ENCODE peak calls at places on chromosomes 13 and 19, in six cellular contexts. Z is K562, T is AG09309, F is neural progenitor cell, O is fibroblast of pulmonary artery, C is astrocyte of the cerebellum. D is an unnamed sample.

GRCh38 chr13:38386421-38386820 is 36.8 kb downstream of the UFM1 start:
- DNase-seq in F (no peak), T (no peak), Z (no peak), O (peak; percentile 47), C (no peak), D (no peak)

GRCh38 chr13:41019027-41019487 is at the start of gene ELF1:
- DNase-seq in F (no peak), C (peak; percentile 9), T (no peak), O (peak; percentile 59), Z (peak; percentile 84), D (peak; percentile 51)

GRCh38 chr19:38898788-38899446 is 501 bp downstream of the SIRT2 start:
- DNase-seq in F (peak; percentile 31), T (no peak), O (peak; percentile 24), C (no peak), Z (no peak), D (no peak)

GRCh38 chr19:58406818-58407657 is 1.4 kb upstream of the ZNF584 start:
- DNase-seq in F (peak; percentile 45), Z (peak; percentile 64), O (no peak), C (no peak), T (no peak), D (no peak)

GRCh38 chr19:17933414-17934129 is 757 bp downstream of the CCDC124 start:
- DNase-seq in Z (no peak), C (no peak), O (peak; percentile 23), T (no peak), F (no peak), D (no peak)

GRCh38 chr13:40440990-40441820 is 225.2 kb downstream of the FOXO1 start:
- DNase-seq in T (no peak), Z (no peak), F (no peak), O (peak; percentile 45), C (peak; percentile 8), D (no peak)

GRCh38 chr13:100848304-100848703 is 173.7 kb upstream of the TMTC4 start:
- DNase-seq in F (peak; percentile 16), C (no peak), T (no peak), O (no peak), Z (no peak), D (no peak)

GRCh38 chr13:80553041-80553440 is 212.1 kb upstream of the SPRY2 start:
- DNase-seq in T (no peak), O (no peak), F (no peak), C (no peak), Z (peak; percentile 9), D (no peak)

DNA sequence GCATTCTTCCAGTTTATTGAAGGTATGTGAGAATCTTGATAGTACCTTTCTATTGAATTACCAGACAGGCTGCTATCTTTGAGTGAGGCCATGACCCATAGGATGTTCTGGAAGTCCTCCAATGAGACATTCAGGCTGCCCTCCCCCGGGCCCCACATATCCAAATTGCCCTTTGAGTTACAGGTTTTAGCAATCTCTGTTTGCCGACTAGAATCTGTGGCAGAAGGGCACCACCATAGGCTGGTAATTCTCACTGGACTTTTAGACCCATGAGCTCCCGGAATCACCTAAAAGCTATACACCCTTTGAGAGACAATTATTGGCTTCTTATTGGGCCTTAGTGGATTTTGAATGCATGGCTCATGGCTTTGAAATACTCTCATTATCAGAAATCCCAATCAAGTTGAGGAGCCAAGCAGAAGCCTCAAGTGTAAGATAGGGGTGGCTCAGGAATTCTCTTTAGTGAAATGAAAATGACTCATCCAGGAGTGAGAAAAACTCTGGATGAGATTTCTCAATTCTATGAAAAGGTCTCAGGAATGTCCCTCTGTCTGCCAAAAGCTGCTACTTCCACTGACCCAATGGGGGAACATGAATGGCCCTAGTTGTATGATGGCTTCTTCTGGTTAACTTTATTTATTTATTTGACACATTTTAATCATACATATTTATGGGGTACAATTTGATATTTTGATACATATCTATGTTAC is 172.1 kb upstream of the CSNK1A1L start:
- DNase-seq in C (no peak), O (peak; percentile 68), F (no peak), T (peak; percentile 31), Z (no peak), D (no peak)
- TF ChIP-seq CTCF in C (no peak), O (peak; percentile 12), F (no peak), T (no peak), Z (no peak), D (no peak)

GRCh38 chr13:91817250-91817649 is 418.8 kb downstream of the GPC5 start:
- DNase-seq in Z (peak; percentile 38), T (no peak), C (no peak), O (peak; percentile 49), F (no peak), D (no peak)
- H3K4me3 ChIP-seq in Z (no peak overlapping the region), T (no peak overlapping the region), C (no peak overlapping the region), O (no peak overlapping the region), F (no peak overlapping the region), D (no peak overlapping the region)

GRCh38 chr13:21240586-21240985 is 64.1 kb downstream of the MRPL57 start:
- DNase-seq in C (no peak), O (peak; percentile 51), F (no peak), Z (no peak), T (peak; percentile 48), D (peak; percentile 78)
- TF ChIP-seq CTCF in C (no peak), O (no peak), F (no peak), Z (no peak), T (no peak), D (no peak)

DNA sequence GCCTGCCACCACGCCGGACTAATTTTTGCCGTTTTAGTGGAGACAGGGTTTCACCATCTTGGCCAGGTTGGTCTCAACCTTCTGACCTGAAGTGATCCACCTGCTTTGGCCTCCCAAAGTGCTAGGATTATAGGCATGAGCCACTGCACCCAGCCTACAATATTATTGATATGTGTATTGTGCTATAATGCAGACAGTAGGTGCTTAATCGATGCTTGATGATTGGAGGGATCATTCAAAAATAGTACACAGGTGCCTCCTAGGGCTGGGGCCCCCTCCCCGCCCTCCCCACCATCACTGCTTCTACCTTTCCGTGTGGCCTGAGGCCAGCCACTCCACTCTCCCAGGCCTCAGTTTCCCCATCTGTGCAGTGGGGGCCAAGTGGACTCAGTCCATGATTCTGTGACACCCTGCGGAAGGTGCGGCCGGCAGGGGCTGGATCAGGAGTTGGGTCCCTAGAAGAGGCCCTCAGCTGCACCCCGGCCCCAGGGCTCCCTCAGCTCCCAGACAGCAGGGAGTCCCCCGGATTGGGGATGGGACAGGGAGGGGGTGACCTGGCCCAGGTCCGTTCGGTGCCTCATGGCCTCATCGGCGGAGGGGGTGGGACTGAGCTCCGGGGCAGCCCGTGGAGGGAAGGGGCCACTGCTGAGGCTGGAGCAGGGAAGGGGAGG is 1.4 kb downstream of the ADAMTSL5 start:
- DNase-seq in F (no peak), T (no peak), Z (no peak), O (no peak), C (no peak), D (no peak)
- H3K4me3 ChIP-seq in F (no peak overlapping the region), T (no peak overlapping the region), Z (no peak overlapping the region), O (no peak overlapping the region), C (no peak overlapping the region), D (no peak overlapping the region)

GRCh38 chr19:48837081-48837524 is 812 bp upstream of the HSD17B14 start:
- DNase-seq in T (peak; percentile 42), C (no peak), Z (no peak), F (peak; percentile 99), O (peak; percentile 77), D (peak; percentile 70)
- TF ChIP-seq CTCF in T (no peak), C (no peak), Z (no peak), F (no peak), O (no peak), D (no peak)

DNA sequence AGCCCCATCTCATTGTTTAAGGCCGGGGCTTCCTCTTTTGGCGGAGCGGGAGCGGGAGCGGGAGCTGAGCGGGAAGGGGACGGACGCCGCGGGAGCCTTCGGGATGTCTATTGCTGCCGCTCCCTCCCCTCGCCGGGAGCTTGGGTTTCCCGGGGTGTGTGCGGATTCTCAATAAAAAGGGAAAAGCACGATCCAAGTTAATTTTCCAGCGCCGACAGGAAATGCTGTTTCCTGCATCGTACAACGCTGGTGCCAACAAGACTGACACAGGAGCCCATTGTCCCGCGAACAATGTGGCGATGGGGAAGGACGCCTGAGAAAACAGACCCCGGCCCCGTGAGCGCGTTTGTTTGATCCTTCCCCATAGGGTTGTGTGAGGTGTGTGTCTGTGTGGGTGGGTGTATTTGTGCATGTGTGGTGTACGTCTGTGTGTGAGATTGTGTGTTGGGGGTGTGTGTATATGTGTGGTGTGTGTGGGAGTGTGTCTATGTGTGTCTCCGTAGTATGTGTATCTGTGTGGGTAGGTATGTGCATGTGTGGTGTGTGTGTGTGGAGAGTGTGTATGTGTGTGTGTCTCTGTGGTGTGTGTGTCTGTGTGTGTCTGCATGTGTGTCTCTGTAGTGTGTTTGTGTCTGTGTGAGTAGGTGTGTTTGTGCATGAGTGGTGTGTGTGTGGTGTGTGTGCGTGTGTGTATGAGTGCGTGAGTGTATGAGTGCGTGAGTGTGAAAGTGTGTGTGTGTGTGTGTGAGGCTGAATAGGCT is 36.4 kb upstream of the FLT1 start:
- DNase-seq in Z (no peak), T (no peak), O (peak; percentile 45), C (no peak), F (peak; percentile 79), D (no peak)
- H3K4me3 ChIP-seq in Z (no peak overlapping the region), T (peak overlapping the region; percentile 48), O (peak overlapping the region; percentile 46), C (peak overlapping the region; percentile 41), F (peak overlapping the region; percentile 66), D (peak overlapping the region; percentile 58)

DNA sequence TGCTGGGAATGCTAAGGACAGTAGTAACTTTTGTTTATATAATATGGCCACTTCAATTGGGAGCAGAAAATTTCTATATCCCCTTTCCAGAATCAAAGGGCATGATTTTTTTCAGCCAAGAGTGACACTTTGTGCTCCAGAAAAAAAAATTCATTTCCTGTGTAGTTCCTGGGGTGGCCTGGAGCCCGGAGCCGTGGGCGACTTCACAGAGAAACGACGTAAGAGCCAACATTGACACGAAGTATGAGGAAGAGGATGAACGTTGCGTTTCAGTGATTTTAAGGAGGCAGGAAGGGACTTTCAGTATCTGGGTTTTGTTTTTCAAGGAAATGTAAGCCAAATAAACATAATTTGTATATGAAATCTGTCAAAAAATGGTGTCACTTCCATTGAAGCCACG is 187.6 kb downstream of the STK24 start:
- DNase-seq in F (no peak), O (peak; percentile 29), C (no peak), Z (no peak), T (no peak), D (no peak)
- TF ChIP-seq CTCF in F (no peak), O (no peak), C (no peak), Z (no peak), T (no peak), D (no peak)

DNA sequence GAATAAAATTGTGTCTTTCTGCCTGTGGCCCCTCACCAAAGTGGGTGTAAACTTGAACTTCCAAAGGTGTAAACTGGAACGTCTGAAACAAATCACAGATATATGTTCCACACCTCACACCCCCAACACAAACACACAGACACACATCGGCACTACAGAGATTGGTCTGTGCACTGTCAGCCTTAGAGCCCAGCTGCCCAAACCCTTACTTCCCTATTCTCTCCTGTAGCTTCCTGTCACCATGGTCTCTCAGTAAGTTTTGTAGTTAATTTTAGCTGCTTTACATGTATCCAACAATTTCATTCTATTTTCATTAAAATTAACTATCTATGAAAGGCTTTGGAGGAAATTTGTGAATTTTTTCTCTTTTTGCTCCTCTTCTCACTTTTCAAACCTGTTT is 5.4 kb downstream of the TM9SF2 start:
- DNase-seq in F (no peak), T (no peak), C (no peak), Z (no peak), O (no peak), D (no peak)
- H3K4me3 ChIP-seq in F (no peak overlapping the region), T (no peak overlapping the region), C (no peak overlapping the region), Z (no peak overlapping the region), O (no peak overlapping the region), D (no peak overlapping the region)